ENCODE peak calls at places on chromosomes 1 and 21, in seven cellular contexts. U is K562, A is HCT116, G is breast epithelium, D is right lobe of liver, B is prostate gland, W is transverse colon. T is an unnamed sample.

GRCh38 chr1:111592389-111593361 is 26.9 kb upstream of the RAP1A start:
- DNase-seq in U (peak; percentile 83), W (peak; percentile 85), D (peak; percentile 69), G (peak; percentile 65), B (peak; percentile 82), A (peak; percentile 49), T (peak; percentile 94)

GRCh38 chr1:51323778-51324177 is 6.6 kb downstream of the TTC39A start:
- DNase-seq in D (no peak), A (no peak), B (no peak), W (no peak), U (no peak), G (no peak), T (no peak)

GRCh38 chr1:23074012-23074411 is 54.7 kb downstream of the KDM1A start:
- DNase-seq in W (no peak), U (no peak), D (no peak), A (no peak), B (no peak), G (no peak), T (no peak)

GRCh38 chr1:182041615-182042014 is 19.9 kb downstream of the ZNF648 start:
- DNase-seq in W (no peak), D (no peak), U (no peak), A (no peak), B (no peak), G (no peak), T (no peak)

GRCh38 chr1:14390816-14391215 is 207.7 kb upstream of the KAZN start:
- DNase-seq in U (no peak), D (no peak), W (no peak), B (no peak), G (no peak), A (no peak), T (no peak)

GRCh38 chr1:228417471-228418203 is 976 bp upstream of the TRIM17 start:
- DNase-seq in G (no peak), B (no peak), D (no peak), A (peak; percentile 16), W (no peak), U (no peak), T (no peak)

GRCh38 chr1:22711071-22711470 is 432 bp downstream of the EPHB2 start:
- DNase-seq in W (no peak), A (no peak), B (no peak), G (no peak), D (no peak), U (no peak), T (no peak)

GRCh38 chr1:162538815-162539431 is 22.6 kb upstream of the UAP1 start:
- DNase-seq in A (peak; percentile 75), B (no peak), G (no peak), W (no peak), U (no peak), D (no peak), T (no peak)

GRCh38 chr1:89041055-89041707 is 18.5 kb upstream of the GBP3 start:
- DNase-seq in D (no peak), A (no peak), B (no peak), U (no peak), W (no peak), G (no peak), T (no peak)

GRCh38 chr1:151479462-151479861 is 20.2 kb upstream of the POGZ start:
- DNase-seq in B (no peak), A (no peak), D (no peak), W (no peak), U (no peak), G (no peak), T (no peak)

GRCh38 chr1:10941891-10942541 is 70.4 kb upstream of the TARDBP start:
- DNase-seq in D (no peak), G (no peak), U (peak; percentile 83), B (peak; percentile 39), A (no peak), W (peak; percentile 70), T (no peak)

GRCh38 chr1:222634180-222635013 is 16.5 kb downstream of the MIA3 start:
- DNase-seq in B (peak; percentile 86), W (peak; percentile 67), U (peak; percentile 68), G (no peak), D (no peak), A (peak; percentile 85), T (peak; percentile 55)

GRCh38 chr21:15058718-15059316 is 6.0 kb downstream of the NRIP1 start:
- DNase-seq in B (no peak), W (no peak), G (no peak), U (peak; percentile 34), A (peak; percentile 32), D (no peak), T (no peak)

GRCh38 chr1:67897270-67897949 is 64.1 kb upstream of the GNG12 start:
- DNase-seq in G (no peak), D (no peak), U (no peak), W (no peak), A (no peak), B (no peak), T (no peak)

GRCh38 chr1:44857446-44857845 is 14.4 kb upstream of the PTCH2 start:
- DNase-seq in W (no peak), G (no peak), U (no peak), A (no peak), B (no peak), D (no peak), T (no peak)

DNA sequence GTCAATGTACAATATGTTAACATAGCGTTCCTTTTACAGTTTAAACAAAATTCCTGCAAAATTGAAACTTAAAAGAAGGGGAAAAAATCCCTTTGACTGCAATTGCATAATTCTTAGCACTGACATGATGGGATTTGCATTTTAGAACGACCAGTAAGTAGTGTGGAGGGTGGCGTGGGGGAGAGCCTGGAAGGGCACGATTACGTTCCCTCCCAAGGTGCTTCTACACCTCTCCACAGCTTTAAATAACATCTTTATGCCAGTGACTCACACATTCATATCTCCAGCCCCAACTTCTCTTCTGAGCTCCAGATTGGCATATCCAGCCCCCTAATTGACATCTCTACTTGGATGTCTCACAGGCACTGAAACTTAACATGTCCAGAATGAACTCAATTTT is 64.3 kb downstream of the OLFML3 start:
- DNase-seq in W (no peak), G (no peak), A (no peak), U (no peak), B (no peak), D (no peak), T (no peak)
- H3K4me3 ChIP-seq in W (no peak overlapping the region), G (no peak overlapping the region), A (no peak overlapping the region), U (no peak overlapping the region), B (no peak overlapping the region), D (no peak overlapping the region), T (no peak overlapping the region)

GRCh38 chr1:102434421-102434820 is 437.7 kb upstream of the OLFM3 start:
- DNase-seq in G (no peak), U (peak; percentile 3), W (no peak), B (no peak), A (peak; percentile 10), D (no peak), T (no peak)
- TF ChIP-seq CTCF in G (no peak), U (peak; percentile 21), W (no peak), B (no peak), A (peak; percentile 56), D (peak; percentile 48), T (no peak)

GRCh38 chr1:31577515-31578191 is 1.3 kb downstream of the TINAGL1 start:
- DNase-seq in A (no peak), G (no peak), B (no peak), W (no peak), U (peak; percentile 35), D (no peak), T (no peak)

GRCh38 chr1:31574749-31575372 is 1.5 kb upstream of the TINAGL1 start:
- DNase-seq in D (no peak), G (no peak), A (no peak), B (no peak), W (no peak), U (peak; percentile 62), T (no peak)

GRCh38 chr1:31575373-31576140 is 758 bp upstream of the TINAGL1 start:
- DNase-seq in U (peak; percentile 7), D (peak; percentile 73), A (peak; percentile 86), B (peak; percentile 84), W (peak; percentile 90), G (peak; percentile 85), T (no peak)

GRCh38 chr1:31576201-31576669 is at the start of gene TINAGL1:
- DNase-seq in W (peak; percentile 94), G (peak; percentile 69), A (peak; percentile 77), B (peak; percentile 85), D (no peak), U (peak; percentile 58), T (no peak)

GRCh38 chr1:31576743-31577455 is 584 bp downstream of the TINAGL1 start:
- DNase-seq in W (no peak), D (no peak), G (no peak), U (peak; percentile 5), A (no peak), B (no peak), T (no peak)
- TF ChIP-seq POLR2A in W (peak; percentile 44), D (no peak), G (no peak), U (no peak), A (no peak), B (no peak), T (no peak)

DNA sequence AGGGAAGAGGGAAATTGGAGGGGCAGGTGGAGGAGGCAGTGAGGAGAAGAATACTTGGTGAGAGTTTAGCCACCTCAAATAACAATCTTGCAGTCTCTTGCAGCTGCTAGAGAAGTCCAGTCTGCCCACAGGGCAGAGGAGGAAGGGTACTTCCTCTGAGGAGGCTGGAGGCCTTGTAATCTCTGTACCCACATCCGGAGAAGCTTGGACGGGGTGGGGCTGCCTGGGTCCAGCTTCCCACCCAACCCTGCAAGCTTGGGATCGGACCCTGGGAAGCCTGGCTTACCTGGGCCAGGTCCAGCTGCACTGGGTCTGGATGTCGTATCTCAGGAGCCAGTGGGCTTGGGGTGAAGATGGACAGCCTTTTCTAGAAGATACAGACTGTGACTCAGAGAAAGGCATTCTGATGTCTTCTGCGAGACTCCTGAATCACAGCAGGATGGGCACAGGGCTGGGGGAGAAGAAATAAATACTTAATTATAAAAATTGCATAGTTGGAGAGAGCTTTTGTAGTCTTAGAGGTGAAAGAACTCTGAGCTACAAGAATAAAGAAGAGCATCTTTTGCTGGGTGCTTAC is 111.8 kb upstream of the JUN start:
- DNase-seq in B (no peak), W (no peak), A (no peak), G (no peak), U (no peak), D (no peak), T (no peak)
- H3K4me3 ChIP-seq in B (no peak overlapping the region), W (no peak overlapping the region), A (no peak overlapping the region), G (no peak overlapping the region), U (no peak overlapping the region), D (no peak overlapping the region), T (no peak overlapping the region)